ENCODE peak calls at places on chromosomes 1 and 21, in four cellular contexts. B, M, Z and F are unnamed samples.

GRCh38 chr21:36749935-36750578 is 51.1 kb downstream of the SIM2 start:
- DNase-seq in B (no peak), M (peak), Z (no peak), F (no peak)

GRCh38 chr1:93348104-93348780 is 2.5 kb downstream of the DR1 start:
- DNase-seq in B (no peak), M (no peak), Z (no peak), F (no peak)

GRCh38 chr1:155191904-155192303 is 15.8 kb downstream of the THBS3 start:
- DNase-seq in Z (no peak), B (no peak), M (peak), F (peak)

GRCh38 chr21:14842641-14843040 is 222.2 kb downstream of the NRIP1 start:
- DNase-seq in M (no peak), B (no peak), Z (no peak), F (no peak)

GRCh38 chr1:21287905-21288514 is 2.3 kb downstream of the ECE1 start:
- DNase-seq in M (no peak), Z (no peak), B (no peak), F (no peak)

GRCh38 chr1:176628775-176629174 is 165.8 kb downstream of the PAPPA2 start:
- DNase-seq in B (no peak), Z (no peak), M (no peak), F (no peak)

GRCh38 chr1:170010443-170010842 is 64.1 kb downstream of the KIFAP3 start:
- DNase-seq in M (peak), Z (no peak), B (no peak), F (no peak)

GRCh38 chr1:49229555-49229954 is 452.9 kb upstream of the BEND5 start:
- DNase-seq in Z (no peak), M (peak), B (no peak), F (no peak)

GRCh38 chr1:5297199-5297877 is 642.9 kb downstream of the AJAP1 start:
- DNase-seq in M (no peak), Z (no peak), B (no peak), F (no peak)

GRCh38 chr1:34686531-34686930 is 68.3 kb upstream of the GJB5 start:
- DNase-seq in Z (peak), M (no peak), B (no peak), F (peak)

GRCh38 chr1:41411229-41411628 is 50.0 kb downstream of the FOXO6 start:
- DNase-seq in M (peak), Z (no peak), B (no peak), F (no peak)

GRCh38 chr1:112956503-112957132 is 622 bp upstream of the SLC16A1 start:
- DNase-seq in M (no peak), B (peak), Z (no peak), F (peak)

GRCh38 chr1:173222149-173223030 is 15.3 kb upstream of the TNFSF4 start:
- DNase-seq in M (no peak), Z (no peak), B (no peak), F (no peak)

GRCh38 chr1:20114021-20114648 is 5.2 kb downstream of the PLA2G2D start:
- DNase-seq in M (peak), Z (peak), B (no peak), F (no peak)

GRCh38 chr1:229557214-229557850 is 1.2 kb downstream of the ABCB10 start:
- DNase-seq in B (no peak), M (peak), Z (no peak), F (no peak)

GRCh38 chr21:44792653-44793052 is 9.0 kb downstream of the UBE2G2 start:
- DNase-seq in M (no peak), Z (no peak), B (no peak), F (no peak)

GRCh38 chr1:44239337-44239960 is 26.2 kb downstream of the DMAP1 start:
- DNase-seq in B (no peak), Z (peak), M (peak), F (peak)